ENCODE peak calls at places on chromosomes 1 and 21, in six cellular contexts. D is neural progenitor cell, A is GM04504, F is GM20000, P is NCI-H1417, K is stomach. T is an unnamed sample.

GRCh38 chr1:230853736-230854135 is 14.6 kb downstream of the C1orf198 start:
- DNase-seq in K (no peak), D (no peak), A (no peak), P (no peak), F (no peak), T (no peak)

GRCh38 chr21:42276076-42276475 is 39.1 kb downstream of the TFF3 start:
- DNase-seq in K (no peak), D (no peak), F (no peak), P (no peak), A (no peak), T (no peak)

GRCh38 chr1:234584926-234585325 is 25.1 kb downstream of the IRF2BP2 start:
- DNase-seq in P (peak), K (no peak), A (no peak), D (no peak), F (no peak), T (no peak)

GRCh38 chr1:203113308-203113707 is 14.2 kb upstream of the ADORA1 start:
- DNase-seq in P (no peak), A (no peak), K (no peak), D (no peak), F (no peak), T (no peak)

GRCh38 chr1:232059726-232060360 is 433.3 kb downstream of the DISC1 start:
- DNase-seq in P (peak), K (no peak), A (no peak), F (no peak), D (no peak), T (no peak)

GRCh38 chr1:225880210-225880584 is 2.0 kb downstream of the TMEM63A start:
- DNase-seq in F (no peak), P (no peak), K (no peak), A (no peak), D (no peak), T (peak)

GRCh38 chr1:246161626-246162025 is 345.5 kb downstream of the SMYD3 start:
- DNase-seq in P (no peak), A (peak), D (no peak), F (no peak), K (no peak), T (no peak)

GRCh38 chr1:11979453-11979817 is 809 bp upstream of the MFN2 start:
- DNase-seq in K (peak), P (no peak), D (peak), F (no peak), A (peak), T (no peak)

GRCh38 chr1:64502924-64503323 is 33.0 kb downstream of the CACHD1 start:
- DNase-seq in P (no peak), K (no peak), A (no peak), F (no peak), D (no peak), T (no peak)

GRCh38 chr1:56061824-56062223 is 517.5 kb downstream of the PLPP3 start:
- DNase-seq in K (no peak), F (no peak), A (no peak), D (no peak), P (no peak), T (peak)

GRCh38 chr1:33683913-33684312 is 180.0 kb upstream of the HMGB4 start:
- DNase-seq in D (peak), K (no peak), F (no peak), P (no peak), A (peak), T (no peak)

GRCh38 chr1:35120458-35121133 is 41.4 kb downstream of the ZMYM1 start:
- DNase-seq in K (peak), P (no peak), D (no peak), A (no peak), F (peak), T (peak)

GRCh38 chr1:89962024-89962741 is 32.7 kb upstream of the ZNF326 start:
- DNase-seq in F (no peak), K (no peak), P (no peak), A (no peak), D (no peak), T (no peak)

GRCh38 chr1:162587761-162588260 is 26.3 kb downstream of the UAP1 start:
- DNase-seq in D (no peak), F (no peak), A (no peak), K (no peak), P (no peak), T (peak)

GRCh38 chr1:41333146-41333784 is 28.0 kb upstream of the FOXO6 start:
- DNase-seq in F (no peak), D (no peak), A (no peak), K (no peak), P (no peak), T (no peak)

GRCh38 chr1:223258751-223259177 is 105.2 kb downstream of the SUSD4 start:
- DNase-seq in A (no peak), F (no peak), K (peak), D (no peak), P (peak), T (no peak)